ENCODE peak calls at places on chromosomes 4 and X, in nine cellular contexts. U, X, M, H, A, I, K, R and B are unnamed samples.

GRCh38 chr4:102449751-102450352 is 51.3 kb upstream of the NFKB1 start:
- DNase-seq in X (peak), A (peak), H (peak), I (peak), M (peak), R (no peak), U (no peak), K (no peak), B (no peak)

GRCh38 chrX:10450959-10451355 is 169.4 kb downstream of the MID1 start:
- DNase-seq in X (no peak), I (no peak), H (no peak), R (no peak), M (no peak), U (no peak), A (no peak), K (no peak), B (no peak)

GRCh38 chr4:104906274-104906673 is 240.4 kb upstream of the TET2 start:
- DNase-seq in I (no peak), X (no peak), M (no peak), A (no peak), R (no peak), H (no peak), U (no peak), K (no peak), B (no peak)

GRCh38 chr4:81509822-81510221 is 38.1 kb upstream of the RASGEF1B start:
- DNase-seq in M (no peak), X (no peak), K (no peak), R (no peak), H (no peak), I (no peak), U (no peak), A (no peak), B (no peak)

GRCh38 chr4:110636231-110636676 is 13.4 kb upstream of the PITX2 start:
- DNase-seq in H (no peak), A (peak), I (no peak), R (no peak), K (no peak), M (peak), X (no peak), U (no peak), B (no peak)

GRCh38 chr4:24763631-24764302 is 31.6 kb upstream of the SOD3 start:
- DNase-seq in H (no peak), I (peak), M (no peak), X (peak), R (no peak), A (peak), U (no peak), K (no peak), B (peak)

GRCh38 chr4:173181769-173182374 is 13.3 kb downstream of the GALNT7 start:
- DNase-seq in A (peak), U (no peak), R (no peak), X (no peak), H (no peak), K (peak), M (peak), I (no peak), B (no peak)

GRCh38 chr4:104205116-104205515 is 289.6 kb downstream of the CXXC4 start:
- DNase-seq in K (no peak), U (no peak), I (no peak), X (no peak), R (no peak), H (no peak), A (peak), M (no peak), B (no peak)

GRCh38 chr4:94621491-94622080 is 136.2 kb upstream of the BMPR1B start:
- DNase-seq in M (peak), I (no peak), X (no peak), H (peak), U (no peak), A (peak), K (no peak), R (no peak), B (no peak)

GRCh38 chrX:33138677-33139249 is 72.6 kb downstream of the DMD start:
- DNase-seq in R (no peak), M (no peak), K (no peak), U (no peak), H (no peak), X (no peak), I (no peak), A (peak), B (no peak)

GRCh38 chrX:27966492-27966891 is 14.8 kb downstream of the DCAF8L1 start:
- DNase-seq in A (peak), I (no peak), X (no peak), R (no peak), H (no peak), K (no peak), M (no peak), U (no peak), B (no peak)

GRCh38 chr4:2799444-2799911 is 6.6 kb downstream of the SH3BP2 start:
- DNase-seq in M (no peak), H (no peak), I (no peak), R (no peak), X (no peak), U (no peak), A (no peak), K (no peak), B (no peak)

GRCh38 chr4:176150283-176150682 is 45.1 kb downstream of the SPATA4 start:
- DNase-seq in R (no peak), K (no peak), M (peak), U (no peak), H (no peak), X (no peak), I (no peak), A (peak), B (no peak)

GRCh38 chrX:16603822-16604221 is 46.1 kb upstream of the S100G start:
- DNase-seq in A (no peak), U (no peak), K (no peak), R (no peak), X (no peak), M (no peak), H (no peak), I (no peak), B (no peak)

GRCh38 chr4:52890401-52890791 is 28.3 kb downstream of the RASL11B start:
- DNase-seq in K (no peak), H (no peak), M (no peak), R (no peak), I (no peak), X (no peak), A (no peak), U (no peak), B (no peak)

GRCh38 chr4:80500593-80500992 is 165.1 kb downstream of the CFAP299 start:
- DNase-seq in R (no peak), M (no peak), X (no peak), U (no peak), A (peak), I (no peak), K (no peak), H (no peak), B (no peak)

GRCh38 chr4:53127365-53127764 is 238.5 kb downstream of the SCFD2 start:
- DNase-seq in A (no peak), H (no peak), I (no peak), U (no peak), X (no peak), K (no peak), R (no peak), M (no peak), B (no peak)

GRCh38 chrX:57294961-57295360 is 8.5 kb downstream of the FAAH2 start:
- DNase-seq in U (no peak), K (no peak), R (no peak), A (no peak), M (no peak), H (no peak), I (no peak), X (no peak), B (no peak)

GRCh38 chr4:42282081-42282901 is 115.0 kb upstream of the SHISA3 start:
- DNase-seq in H (peak), X (peak), A (peak), R (peak), I (peak), K (peak), U (no peak), M (peak), B (peak)

GRCh38 chr4:13857800-13858199 is 230.3 kb upstream of the BOD1L1 start:
- DNase-seq in X (no peak), K (no peak), A (no peak), I (no peak), R (no peak), M (no peak), H (no peak), U (no peak), B (no peak)

GRCh38 chr4:71268156-71268555 is 70.7 kb upstream of the SLC4A4 start:
- DNase-seq in M (no peak), X (no peak), R (no peak), H (no peak), U (no peak), A (peak), I (no peak), K (no peak), B (no peak)

GRCh38 chrX:38861489-38861888 is 60.2 kb downstream of the MID1IP1 start:
- DNase-seq in H (no peak), K (no peak), I (no peak), U (no peak), R (no peak), A (no peak), M (no peak), X (no peak), B (no peak)

GRCh38 chr4:36187723-36188333 is 56.5 kb downstream of the ARAP2 start:
- DNase-seq in R (no peak), X (no peak), M (peak), U (no peak), A (peak), H (no peak), K (no peak), I (no peak), B (no peak)

GRCh38 chrX:19070555-19070994 is 51.7 kb downstream of the ADGRG2 start:
- DNase-seq in I (no peak), M (no peak), A (no peak), K (no peak), X (no peak), H (no peak), R (no peak), U (no peak), B (no peak)

GRCh38 chr4:55547461-55547770 is 707 bp upstream of the CLOCK start:
- DNase-seq in A (no peak), X (no peak), K (no peak), R (no peak), H (no peak), I (no peak), U (no peak), M (no peak), B (peak)

GRCh38 chr4:128347175-128347868 is 59.7 kb upstream of the PGRMC2 start:
- DNase-seq in H (no peak), U (no peak), I (no peak), K (no peak), M (no peak), R (no peak), X (no peak), A (no peak), B (peak)

GRCh38 chr4:89988268-89988667 is 93.6 kb downstream of the MMRN1 start:
- DNase-seq in K (no peak), A (no peak), R (no peak), I (no peak), U (no peak), M (no peak), X (no peak), H (no peak), B (no peak)

GRCh38 chr4:139331185-139331584 is 28.9 kb upstream of the NDUFC1 start:
- DNase-seq in M (no peak), K (no peak), R (no peak), I (no peak), U (no peak), X (no peak), A (peak), H (no peak), B (no peak)

GRCh38 chrX:33908898-33909297 is 223.2 kb downstream of the FAM47A start:
- DNase-seq in X (no peak), U (no peak), K (no peak), A (no peak), R (no peak), M (no peak), H (no peak), I (no peak), B (no peak)

GRCh38 chr4:92381640-92382039 is 77.9 kb downstream of the GRID2 start:
- DNase-seq in H (no peak), R (no peak), U (no peak), K (no peak), I (no peak), A (peak), M (no peak), X (no peak), B (no peak)

GRCh38 chrX:45850197-45850774 is 649.6 kb upstream of the DIPK2B start:
- DNase-seq in I (no peak), M (peak), X (no peak), H (no peak), U (no peak), K (no peak), R (no peak), A (peak), B (no peak)

GRCh38 chrX:1053072-1053471 is 159.4 kb downstream of the CRLF2 start:
- DNase-seq in A (no peak), I (no peak), X (no peak), U (no peak), H (no peak), M (no peak), K (no peak), R (no peak), B (no peak)

GRCh38 chrX:31847773-31848172 is 775.9 kb upstream of the FTHL17 start:
- DNase-seq in H (no peak), R (no peak), U (no peak), K (no peak), I (no peak), A (no peak), X (no peak), M (no peak), B (no peak)